ENCODE peak calls at places on chromosomes 2 and 18, in six cellular contexts. W is mucosa of descending colon, H is SJSA1, G is trophoblast cell, E is neural progenitor cell, J is HCT116. K is an unnamed sample. For H3K9me3, the result is how much of the 10 kb centered on the place peaks cover.

GRCh38 chr2:215660687-215661086 is 224.8 kb upstream of the FN1 start:
- DNase-seq in W (no peak), G (peak), E (no peak), J (no peak), H (no peak), K (no peak)

GRCh38 chr2:27807476-27807875 is 36.0 kb downstream of the MRPL33 start:
- DNase-seq in E (peak), J (peak), H (peak), W (peak), G (peak), K (peak)

GRCh38 chr2:149597050-149598013 is 9.8 kb upstream of the MMADHC start:
- DNase-seq in J (peak), G (peak), E (peak), H (peak), W (no peak), K (peak)

GRCh38 chr2:181581534-181581933 is 75.4 kb downstream of the CERKL start:
- DNase-seq in J (no peak), G (peak), H (no peak), W (no peak), E (peak), K (no peak)

GRCh38 chr2:170493698-170494097 is 221.4 kb upstream of the SP5 start:
- DNase-seq in W (no peak), G (no peak), H (no peak), J (no peak), E (no peak), K (no peak)

GRCh38 chr2:109239720-109240119 is 110.7 kb downstream of the SH3RF3 start:
- DNase-seq in J (no peak), W (no peak), G (no peak), H (peak), E (no peak), K (no peak)

GRCh38 chr18:34033968-34034367 is 190.7 kb downstream of the NOL4 start:
- DNase-seq in W (no peak), E (no peak), J (no peak), H (no peak), G (no peak), K (no peak)

GRCh38 chr2:232543928-232544631 is 4.6 kb downstream of the CHRNG start:
- DNase-seq in H (no peak), G (no peak), W (no peak), E (no peak), J (no peak), K (no peak)

GRCh38 chr2:156430978-156431358 is 5.2 kb upstream of the GPD2 start:
- DNase-seq in E (no peak), J (no peak), W (no peak), H (peak), G (peak), K (no peak)

GRCh38 chr18:48943736-48944527 is 6.8 kb downstream of the SMAD7 start:
- DNase-seq in J (no peak), W (peak), G (no peak), H (no peak), E (no peak), K (peak)

GRCh38 chr18:62606106-62606505 is 83.3 kb downstream of the ZCCHC2 start:
- DNase-seq in G (peak), J (no peak), E (no peak), H (no peak), W (no peak), K (no peak)

GRCh38 chr18:55764382-55764781 is 176.4 kb upstream of the TCF4 start:
- DNase-seq in H (no peak), E (no peak), G (no peak), W (no peak), J (no peak), K (no peak)

GRCh38 chr2:26169681-26170414 is 3.0 kb upstream of the GAREM2 start:
- DNase-seq in E (no peak), J (no peak), H (no peak), G (no peak), W (no peak), K (no peak)

GRCh38 chr2:162038676-162039075 is 35.3 kb downstream of the DPP4 start:
- DNase-seq in G (no peak), E (no peak), W (no peak), H (no peak), J (no peak), K (no peak)

GRCh38 chr18:79769698-79770500 is 27.8 kb upstream of the KCNG2 start:
- DNase-seq in J (no peak), H (no peak), W (no peak), G (no peak), E (no peak), K (no peak)

GRCh38 chr2:240960963-240961876 is 37.2 kb upstream of the SNED1 start:
- DNase-seq in E (no peak), W (peak), G (no peak), H (no peak), J (no peak), K (no peak)

GRCh38 chr2:213065583-213066444 is 85.6 kb downstream of the IKZF2 start:
- DNase-seq in H (no peak), W (peak), E (peak), J (no peak), G (no peak), K (peak)

GRCh38 chr2:44061876-44062275 is 66.1 kb upstream of the LRPPRC start:
- DNase-seq in W (no peak), E (no peak), H (no peak), J (no peak), G (peak), K (no peak)

GRCh38 chr2:240622631-240623235 is 2.5 kb upstream of the GPR35 start:
- DNase-seq in W (peak), H (no peak), J (no peak), G (no peak), E (no peak), K (no peak)

GRCh38 chr2:120952318-120952717 is 216.7 kb downstream of the GLI2 start:
- DNase-seq in W (no peak), H (peak), E (no peak), G (no peak), J (no peak), K (no peak)

GRCh38 chr18:8988262-8988871 is 114.1 kb upstream of the NDUFV2 start:
- DNase-seq in E (peak), G (peak), J (peak), W (peak), H (peak), K (peak)

GRCh38 chr2:148027822-148028221 is 6.9 kb downstream of the MBD5 start:
- DNase-seq in W (no peak), J (no peak), E (no peak), G (no peak), H (no peak), K (no peak)

GRCh38 chr2:240885566-240885965 is 10.4 kb downstream of the MAB21L4 start:
- DNase-seq in J (no peak), G (no peak), W (no peak), E (no peak), H (no peak), K (no peak)

GRCh38 chr2:241865957-241866858 is 3.3 kb upstream of the RTP5 start:
- DNase-seq in J (no peak), E (peak), H (no peak), G (no peak), W (no peak), K (no peak)

GRCh38 chr2:110869472-110870446 is 137.4 kb downstream of the ACOXL start:
- DNase-seq in W (no peak), J (peak), E (no peak), H (peak), G (no peak), K (no peak)

GRCh38 chr2:74528600-74529356 is 728 bp downstream of the AUP1 start:
- DNase-seq in H (no peak), E (no peak), J (no peak), G (no peak), W (no peak), K (no peak)

GRCh38 chr2:54084600-54084999 is 30.8 kb upstream of the ACYP2 start:
- DNase-seq in J (no peak), E (no peak), W (no peak), G (no peak), H (no peak), K (no peak)

GRCh38 chr2:196077821-196078220 is 9.2 kb upstream of the DNAH7 start:
- DNase-seq in W (no peak), G (no peak), E (no peak), J (no peak), H (no peak), K (no peak)

GRCh38 chr2:207540431-207540830 is 10.7 kb downstream of the CREB1 start:
- DNase-seq in W (no peak), G (no peak), E (no peak), J (no peak), H (no peak), K (no peak)

GRCh38 chr2:241545523-241546473 is 12.7 kb upstream of the BOK start:
- DNase-seq in W (no peak), E (no peak), H (peak), J (no peak), G (no peak), K (no peak)

GRCh38 chr2:26674002-26674751 is 18.3 kb upstream of the KCNK3 start:
- DNase-seq in G (no peak), W (no peak), H (no peak), J (no peak), E (no peak), K (no peak)

GRCh38 chr2:129891341-129892320 is 87.8 kb upstream of the RAB6C start:
- DNase-seq in W (no peak), H (no peak), E (peak), J (no peak), G (no peak), K (no peak)

GRCh38 chr2:37588316-37588777 is 83.1 kb downstream of the CDC42EP3 start:
- DNase-seq in E (no peak), G (peak), W (no peak), H (no peak), J (peak), K (no peak)

GRCh38 chr2:168146892-168147810 is 100.2 kb downstream of the STK39 start:
- DNase-seq in E (no peak), W (no peak), H (no peak), G (no peak), J (no peak), K (no peak)

GRCh38 chr2:84187258-84187657 is 271.8 kb downstream of the SUCLG1 start:
- DNase-seq in H (no peak), G (no peak), J (no peak), E (peak), W (no peak), K (no peak)

GRCh38 chr2:157874997-157875719 is 972 bp downstream of the ACVR1 start:
- DNase-seq in W (peak), E (peak), H (peak), J (no peak), G (peak), K (no peak)

GRCh38 chr2:96342085-96342484 is 6.5 kb downstream of the NCAPH start:
- DNase-seq in J (no peak), W (no peak), G (no peak), E (no peak), H (peak), K (no peak)

GRCh38 chr18:22230403-22231042 is 61.1 kb downstream of the GATA6 start:
- DNase-seq in H (peak), W (no peak), G (peak), E (no peak), J (no peak), K (no peak)

GRCh38 chr2:62147610-62148301 is 48.2 kb upstream of the B3GNT2 start:
- DNase-seq in G (peak), J (no peak), W (no peak), E (no peak), H (no peak), K (no peak)
- H3K9me3 ChIP-seq in G (under half), J (under half), W (under half), E (under half), H (under half), K (under half)

DNA sequence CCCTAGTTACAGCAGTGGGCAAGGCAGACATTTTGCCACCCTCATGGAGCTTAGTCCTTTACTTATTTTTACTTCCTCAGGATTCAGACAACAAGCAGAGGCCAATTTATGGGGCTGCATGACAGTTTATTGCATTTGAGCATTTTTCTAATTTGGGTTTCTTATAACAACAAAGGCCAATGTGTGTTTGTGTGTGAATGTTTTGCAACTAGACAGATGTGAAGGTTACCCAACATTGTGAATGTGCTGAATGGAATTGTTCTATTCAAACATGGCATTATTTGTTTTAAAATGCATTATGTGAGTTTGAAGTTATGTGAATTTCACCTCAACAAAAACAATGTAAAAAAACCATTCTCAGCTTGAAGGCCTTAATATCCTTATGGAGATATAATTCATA is 57.4 kb downstream of the CCDC195 start:
- DNase-seq in G (no peak), J (no peak), H (peak), E (no peak), W (no peak), K (no peak)
- H3K9me3 ChIP-seq in G (under half), J (under half), H (under half), E (under half), W (under half), K (under half)

DNA sequence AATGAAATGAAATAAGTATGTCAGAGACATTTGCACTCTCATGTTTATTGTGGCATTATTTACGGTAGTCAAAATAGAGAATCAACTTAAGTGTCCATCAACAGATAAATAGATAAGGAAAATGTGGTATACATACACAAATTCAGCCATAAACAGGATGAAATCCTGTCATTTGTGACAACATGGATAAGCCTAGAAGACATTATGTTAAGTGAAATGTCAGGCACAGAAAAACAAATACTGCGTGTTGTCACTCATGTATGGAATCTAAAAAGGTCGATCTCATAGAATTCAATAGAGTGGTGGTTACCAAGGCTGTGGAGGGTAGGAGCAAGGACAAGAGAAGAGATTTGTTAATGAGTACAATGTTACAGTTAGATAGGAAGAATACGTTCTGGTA is 22.2 kb upstream of the CBLN2 start:
- DNase-seq in W (no peak), J (no peak), E (no peak), G (no peak), H (no peak), K (no peak)
- H3K9me3 ChIP-seq in W (under half), J (under half), E (under half), G (under half), H (under half), K (under half)

GRCh38 chr2:132488491-132488890 is 71.9 kb downstream of the GPR39 start:
- DNase-seq in G (no peak), H (no peak), E (no peak), W (no peak), J (no peak), K (no peak)
- H3K9me3 ChIP-seq in G (under half), H (under half), E (under half), W (under half), J (under half), K (under half)

K was measured in CD8-positive, alpha-beta T cell.